ENCODE peak calls at places on chromosomes 4 and X, in four cellular contexts. V is mesenchymal stem cell, Y is neuronal stem cell, F is H9. B is an unnamed sample.

GRCh38 chr4:102817021-102817605 is 10.2 kb downstream of the UBE2D3 start:
- DNase-seq in V (no peak), Y (no peak), F (no peak), B (no peak)

GRCh38 chr4:164955107-164955805 is 22.2 kb downstream of the TRIM61 start:
- DNase-seq in V (no peak), Y (no peak), F (no peak), B (no peak)

GRCh38 chr4:6180841-6181631 is 19.3 kb downstream of the JAKMIP1 start:
- DNase-seq in V (no peak), Y (no peak), F (no peak), B (no peak)

GRCh38 chr4:180960758-180961401 is 1282.3 kb upstream of the TENM3 start:
- DNase-seq in V (no peak), Y (peak; percentile 48), F (no peak), B (peak; percentile 10)

GRCh38 chrX:14913241-14913640 is 40.0 kb downstream of the MOSPD2 start:
- DNase-seq in V (no peak), Y (no peak), F (no peak), B (no peak)

GRCh38 chr4:142168181-142168580 is 531.8 kb downstream of the IL15 start:
- DNase-seq in V (no peak), Y (no peak), F (no peak), B (no peak)

GRCh38 chr4:150771374-150771773 is 189.4 kb downstream of the MAB21L2 start:
- DNase-seq in V (no peak), Y (no peak), F (no peak), B (peak; percentile 43)

GRCh38 chr4:128355301-128355700 is 67.7 kb upstream of the PGRMC2 start:
- DNase-seq in V (peak; percentile 49), Y (no peak), F (no peak), B (peak; percentile 60)

GRCh38 chrX:3990569-3990968 is 277.1 kb upstream of the PRKX start:
- DNase-seq in V (no peak), Y (peak; percentile 3), F (no peak), B (peak; percentile 17)

GRCh38 chr4:110826656-110827055 is 203.8 kb upstream of the PITX2 start:
- DNase-seq in V (no peak), Y (no peak), F (no peak), B (no peak)

GRCh38 chr4:73718375-73719373 is 21.7 kb upstream of the CXCL8 start:
- DNase-seq in V (no peak), Y (no peak), F (no peak), B (no peak)

GRCh38 chr4:114941522-114941921 is 171.9 kb downstream of the NDST4 start:
- DNase-seq in V (no peak), Y (no peak), F (no peak), B (no peak)

GRCh38 chrX:10467793-10468192 is 152.6 kb downstream of the MID1 start:
- DNase-seq in V (peak; percentile 45), Y (no peak), F (no peak), B (no peak)

GRCh38 chrX:15301924-15302323 is 13.5 kb downstream of the ASB11 start:
- DNase-seq in V (peak; percentile 46), Y (no peak), F (no peak), B (peak; percentile 0)

GRCh38 chr4:185378264-185378663 is 17.5 kb downstream of the LRP2BP start:
- DNase-seq in V (no peak), Y (no peak), F (no peak), B (no peak)

GRCh38 chrX:23773601-23774175 is 9.3 kb upstream of the SAT1 start:
- DNase-seq in V (peak; percentile 20), Y (no peak), F (no peak), B (no peak)

GRCh38 chr4:27397886-27398285 is 537.2 kb downstream of the STIM2 start:
- DNase-seq in V (peak; percentile 66), Y (no peak), F (no peak), B (no peak)

GRCh38 chrX:13367950-13368349 is 48.1 kb upstream of the ATXN3L start:
- DNase-seq in V (no peak), Y (no peak), F (no peak), B (no peak)
- H3K79me1 ChIP-seq in V (no peaks in the 10 kb centered on the region), Y (no peaks in the 10 kb centered on the region), F (no peaks in the 10 kb centered on the region), B (no peaks in the 10 kb centered on the region)

GRCh38 chrX:127324128-127324527 is 504.6 kb downstream of the PRR32 start:
- DNase-seq in V (no peak), Y (no peak), F (no peak), B (no peak)
- H3K18ac ChIP-seq in V (no peak overlapping the region), Y (no peak overlapping the region), F (no peak overlapping the region), B (no peak overlapping the region)

GRCh38 chrX:43809463-43809862 is 72.8 kb downstream of the MAOB start:
- DNase-seq in V (no peak), Y (no peak), F (no peak), B (no peak)
- H2BK120ac ChIP-seq in V (no peak overlapping the region), Y (no peak overlapping the region), F (no peak overlapping the region), B (no peak overlapping the region)

GRCh38 chr4:168868044-168868855 is 141.8 kb downstream of the CBR4 start:
- DNase-seq in V (peak; percentile 82), Y (no peak), F (no peak), B (no peak)

GRCh38 chr4:168868856-168869201 is 141.2 kb downstream of the CBR4 start:
- DNase-seq in V (no peak), Y (no peak), F (no peak), B (no peak)

GRCh38 chr4:168876106-168876505 is 133.9 kb downstream of the CBR4 start:
- DNase-seq in V (no peak), Y (no peak), F (no peak), B (no peak)

GRCh38 chr4:168874083-168874482 is 136.0 kb downstream of the CBR4 start:
- DNase-seq in V (no peak), Y (no peak), F (no peak), B (no peak)

GRCh38 chr4:168871686-168872085 is 138.4 kb downstream of the CBR4 start:
- DNase-seq in V (no peak), Y (no peak), F (no peak), B (no peak)
- H3K79me1 ChIP-seq in V (peaks cover 30% of the 10 kb centered on the region), Y (peaks cover 2% of the 10 kb centered on the region), F (no peaks in the 10 kb centered on the region), B (no peaks in the 10 kb centered on the region)

DNA sequence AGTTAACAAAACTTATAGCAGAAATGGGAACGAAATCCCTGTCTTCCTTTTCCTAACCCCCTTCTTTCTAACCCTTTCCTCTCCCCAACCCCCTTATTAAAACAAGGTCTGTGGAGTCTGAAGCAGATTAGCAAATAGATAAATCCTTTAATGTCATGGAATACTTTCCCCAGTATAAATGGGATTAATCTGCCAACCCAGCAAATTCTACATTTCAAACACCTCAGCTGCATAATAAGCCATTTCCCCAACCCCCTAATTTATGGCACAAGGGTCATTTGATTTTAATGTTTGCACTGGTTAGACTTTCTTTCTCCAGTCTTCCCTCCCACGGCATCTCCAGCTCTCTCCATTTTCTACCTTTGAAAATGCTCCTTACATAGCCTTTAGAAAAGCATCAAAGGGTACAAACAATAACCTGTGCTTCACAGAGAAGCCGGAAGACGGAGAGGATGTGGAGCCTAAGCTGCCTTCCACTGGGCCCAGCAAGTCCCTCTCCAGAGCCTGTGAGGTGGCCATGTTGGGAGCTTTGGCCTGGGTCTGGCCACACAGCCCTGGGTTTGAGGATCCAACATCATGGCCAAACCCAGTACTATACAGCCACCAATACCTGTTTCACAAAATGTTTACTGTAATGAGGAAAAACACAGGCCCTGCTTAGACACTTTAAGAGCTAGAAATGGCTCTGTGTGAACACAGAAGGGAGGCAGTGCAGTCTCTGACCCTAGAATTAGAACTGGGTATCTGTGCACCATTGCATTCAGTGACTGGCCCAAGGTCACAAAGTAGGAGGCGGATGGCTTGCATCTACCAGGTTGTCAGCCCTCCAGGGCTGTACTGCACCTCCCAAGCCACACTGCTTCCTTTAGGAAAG is 56.9 kb upstream of the SPRY1 start:
- DNase-seq in V (no peak), Y (no peak), F (no peak), B (no peak)
- H3K18ac ChIP-seq in V (peak overlapping the region; percentile 46), Y (peak overlapping the region; percentile 50), F (no peak overlapping the region), B (no peak overlapping the region)

DNA sequence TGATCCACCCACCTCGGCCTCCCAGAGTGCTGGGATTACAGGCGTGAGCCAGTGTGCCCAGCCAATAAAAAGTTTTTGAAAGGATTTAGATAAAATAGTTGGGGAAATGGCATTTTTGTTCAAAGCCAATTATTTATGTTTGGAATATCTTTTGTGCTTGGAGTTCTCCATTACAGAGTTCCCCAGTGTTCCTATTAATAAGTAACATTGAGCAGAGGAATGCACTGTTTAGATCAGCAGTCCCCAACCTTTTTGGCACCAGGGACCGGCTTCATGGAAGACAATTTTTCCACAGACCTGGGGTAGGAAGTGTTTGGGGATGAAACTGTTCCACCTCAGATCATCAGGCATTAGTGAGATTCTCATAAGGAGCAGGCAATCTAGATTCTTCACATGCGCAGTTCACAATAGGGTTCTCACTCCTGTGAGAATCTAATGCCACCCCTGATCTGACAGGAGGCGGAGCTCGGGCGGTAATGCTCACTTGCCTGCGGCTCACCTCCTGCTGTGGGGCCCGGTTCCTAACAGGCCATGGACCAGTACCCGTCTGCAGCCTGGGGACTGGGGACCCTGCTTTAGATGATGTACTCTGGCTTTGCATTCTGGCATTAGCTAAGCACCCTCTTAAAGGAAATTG is 8.3 kb downstream of the PKD2 start:
- DNase-seq in V (no peak), Y (no peak), F (no peak), B (no peak)
- H2BK120ac ChIP-seq in V (no peak overlapping the region), Y (no peak overlapping the region), F (no peak overlapping the region), B (no peak overlapping the region)